ENCODE peak calls at places on chromosomes 16 and 17, in eight cellular contexts. S is WTC11; J is HFF-Myc; D is endodermal cell; F is A549; Q is psoas muscle; O is PC-3; P is CD8-positive, alpha-beta T cell. K is an unnamed sample.

GRCh38 chr17:11950771-11951519 is 46.3 kb downstream of the ZNF18 start:
- DNase-seq in S (no peak), J (no peak), D (no peak), F (no peak), Q (no peak), O (peak), P (no peak), K (no peak)

GRCh38 chr17:62093188-62094155 is 28.4 kb upstream of the MED13 start:
- DNase-seq in S (no peak), J (peak), D (no peak), F (peak), Q (no peak), O (peak), P (no peak), K (no peak)

GRCh38 chr17:16922386-16923096 is 49.4 kb downstream of the TNFRSF13B start:
- DNase-seq in S (no peak), J (no peak), D (peak), F (peak), Q (no peak), O (peak), P (peak), K (no peak)

GRCh38 chr17:45414997-45415881 is 17.4 kb downstream of the ARHGAP27 start:
- DNase-seq in S (no peak), J (no peak), D (peak), F (no peak), Q (no peak), O (peak), P (no peak), K (no peak)

GRCh38 chr17:17152385-17152784 is 53.7 kb downstream of the PLD6 start:
- DNase-seq in S (no peak), J (no peak), D (no peak), F (no peak), Q (peak), O (no peak), P (no peak), K (no peak)

GRCh38 chr16:66026931-66027330 is 339.6 kb upstream of the CDH5 start:
- DNase-seq in S (no peak), J (no peak), D (no peak), F (no peak), Q (no peak), O (no peak), P (no peak), K (no peak)

GRCh38 chr16:79090966-79091365 is 509.6 kb downstream of the MAF start:
- DNase-seq in S (no peak), J (no peak), D (no peak), F (no peak), Q (no peak), O (no peak), P (no peak), K (no peak)

GRCh38 chr17:63834431-63835166 is 7.1 kb upstream of the FTSJ3 start:
- DNase-seq in S (peak), J (peak), D (peak), F (peak), Q (peak), O (peak), P (peak), K (no peak)

GRCh38 chr17:80942360-80943345 is 49.0 kb upstream of the CHMP6 start:
- DNase-seq in S (peak), J (peak), D (no peak), F (no peak), Q (peak), O (no peak), P (no peak), K (no peak)

GRCh38 chr16:47979783-47980182 is 176.0 kb downstream of the ABCC12 start:
- DNase-seq in S (no peak), J (no peak), D (no peak), F (no peak), Q (no peak), O (no peak), P (no peak), K (no peak)

GRCh38 chr17:42879596-42879985 is 21.0 kb upstream of the G6PC1 start:
- DNase-seq in S (no peak), J (no peak), D (no peak), F (no peak), Q (no peak), O (no peak), P (no peak), K (no peak)

GRCh38 chr16:56451753-56452689 is 667 bp downstream of the OGFOD1 start:
- DNase-seq in S (no peak), J (peak), D (peak), F (peak), Q (peak), O (peak), P (no peak), K (no peak)

GRCh38 chr16:938136-938535 is 32.6 kb downstream of the LMF1 start:
- DNase-seq in S (no peak), J (no peak), D (no peak), F (no peak), Q (peak), O (no peak), P (no peak), K (no peak)

GRCh38 chr17:79810138-79811027 is 13.5 kb upstream of the CBX8 start:
- DNase-seq in S (peak), J (no peak), D (peak), F (peak), Q (peak), O (peak), P (peak), K (peak)

GRCh38 chr16:88431651-88432050 is 21.4 kb upstream of the ZFPM1 start:
- DNase-seq in S (no peak), J (no peak), D (no peak), F (no peak), Q (no peak), O (no peak), P (no peak), K (no peak)

GRCh38 chr16:27745348-27745747 is 195.4 kb downstream of the KATNIP start:
- DNase-seq in S (no peak), J (peak), D (no peak), F (peak), Q (no peak), O (no peak), P (no peak), K (no peak)

GRCh38 chr17:9928601-9929341 is 23.7 kb upstream of the RCVRN start:
- DNase-seq in S (peak), J (peak), D (peak), F (peak), Q (no peak), O (peak), P (no peak), K (peak)

GRCh38 chr16:59701987-59702386 is 967.9 kb upstream of the GOT2 start:
- DNase-seq in S (no peak), J (no peak), D (no peak), F (no peak), Q (no peak), O (no peak), P (no peak), K (no peak)

GRCh38 chr17:48494335-48494734 is 36.5 kb downstream of the HOXB1 start:
- DNase-seq in S (no peak), J (no peak), D (no peak), F (no peak), Q (no peak), O (peak), P (no peak), K (no peak)

GRCh38 chr16:70162041-70162451 is 11.5 kb upstream of the CLEC18C start:
- DNase-seq in S (no peak), J (peak), D (no peak), F (peak), Q (no peak), O (peak), P (no peak), K (no peak)

GRCh38 chr17:58329035-58329807 is 626 bp upstream of the TSPOAP1 start:
- DNase-seq in S (peak), J (no peak), D (no peak), F (no peak), Q (no peak), O (no peak), P (peak), K (no peak)

GRCh38 chr17:28228109-28228840 is 90.7 kb upstream of the TMEM97 start:
- DNase-seq in S (no peak), J (no peak), D (peak), F (peak), Q (no peak), O (no peak), P (no peak), K (no peak)

GRCh38 chr16:70252355-70252988 is 732 bp upstream of the EXOSC6 start:
- DNase-seq in S (peak), J (no peak), D (peak), F (peak), Q (peak), O (no peak), P (no peak), K (no peak)

GRCh38 chr16:51523400-51523799 is 372.3 kb upstream of the SALL1 start:
- DNase-seq in S (no peak), J (no peak), D (no peak), F (peak), Q (no peak), O (no peak), P (no peak), K (no peak)

GRCh38 chr16:9077001-9077809 is 14.2 kb upstream of the HAPSTR1 start:
- DNase-seq in S (no peak), J (no peak), D (no peak), F (peak), Q (no peak), O (peak), P (no peak), K (no peak)

GRCh38 chr16:24463196-24463945 is 76.0 kb upstream of the RBBP6 start:
- DNase-seq in S (no peak), J (no peak), D (peak), F (no peak), Q (no peak), O (no peak), P (no peak), K (no peak)

GRCh38 chr17:82029990-82030469 is 1.4 kb upstream of the RAC3 start:
- DNase-seq in S (no peak), J (no peak), D (no peak), F (no peak), Q (no peak), O (no peak), P (no peak), K (no peak)

GRCh38 chr17:48213797-48214196 is 106.2 kb downstream of the SNX11 start:
- DNase-seq in S (no peak), J (no peak), D (no peak), F (no peak), Q (no peak), O (no peak), P (no peak), K (no peak)

GRCh38 chr16:23398987-23399805 is 53.8 kb downstream of the COG7 start:
- DNase-seq in S (peak), J (no peak), D (peak), F (no peak), Q (peak), O (no peak), P (no peak), K (no peak)

GRCh38 chr17:79931517-79932309 is 92.5 kb upstream of the CBX4 start:
- DNase-seq in S (no peak), J (no peak), D (no peak), F (no peak), Q (no peak), O (peak), P (no peak), K (no peak)

GRCh38 chr17:56174421-56174820 is 21.1 kb downstream of the ANKFN1 start:
- DNase-seq in S (no peak), J (no peak), D (no peak), F (no peak), Q (no peak), O (no peak), P (no peak), K (no peak)

GRCh38 chr17:79082311-79083190 is 7.9 kb downstream of the ENGASE start:
- DNase-seq in S (peak), J (no peak), D (peak), F (peak), Q (peak), O (peak), P (peak), K (peak)

GRCh38 chr17:30429155-30429554 is 48.1 kb upstream of the GOSR1 start:
- DNase-seq in S (no peak), J (no peak), D (no peak), F (no peak), Q (no peak), O (no peak), P (no peak), K (no peak)

GRCh38 chr16:700684-701584 is 4.7 kb downstream of the FBXL16 start:
- DNase-seq in S (peak), J (no peak), D (peak), F (no peak), Q (no peak), O (no peak), P (no peak), K (peak)

GRCh38 chr17:64519601-64520000 is 12.8 kb downstream of the CEP95 start:
- DNase-seq in S (no peak), J (no peak), D (no peak), F (no peak), Q (no peak), O (no peak), P (no peak), K (no peak)

GRCh38 chr17:77116371-77116860 is 24.4 kb upstream of the SEC14L1 start:
- DNase-seq in S (no peak), J (no peak), D (no peak), F (no peak), Q (no peak), O (peak), P (no peak), K (no peak)

GRCh38 chr17:35947156-35947585 is 3.7 kb upstream of the LYZL6 start:
- DNase-seq in S (peak), J (no peak), D (peak), F (peak), Q (no peak), O (peak), P (peak), K (peak)

GRCh38 chr17:20086416-20087074 is 77.4 kb downstream of the SPECC1 start:
- DNase-seq in S (no peak), J (no peak), D (peak), F (no peak), Q (no peak), O (peak), P (no peak), K (no peak)
- TF ChIP-seq CTCF in S (no peak), J (no peak), D (peak), F (no peak), Q (no peak), O (peak), P (no peak), K (no peak)

GRCh38 chr17:4966844-4967538 is 626 bp downstream of the SPAG7 start:
- DNase-seq in S (peak), J (peak), D (peak), F (peak), Q (peak), O (peak), P (peak), K (peak)
- TF ChIP-seq CTCF in S (no peak), J (no peak), D (no peak), F (no peak), Q (no peak), O (no peak), P (no peak), K (no peak)

GRCh38 chr16:67246081-67246944 is 968 bp downstream of the FHOD1 start:
- DNase-seq in S (peak), J (peak), D (peak), F (peak), Q (peak), O (peak), P (peak), K (peak)
- TF ChIP-seq CTCF in S (no peak), J (peak), D (peak), F (peak), Q (peak), O (peak), P (no peak), K (peak)

DNA sequence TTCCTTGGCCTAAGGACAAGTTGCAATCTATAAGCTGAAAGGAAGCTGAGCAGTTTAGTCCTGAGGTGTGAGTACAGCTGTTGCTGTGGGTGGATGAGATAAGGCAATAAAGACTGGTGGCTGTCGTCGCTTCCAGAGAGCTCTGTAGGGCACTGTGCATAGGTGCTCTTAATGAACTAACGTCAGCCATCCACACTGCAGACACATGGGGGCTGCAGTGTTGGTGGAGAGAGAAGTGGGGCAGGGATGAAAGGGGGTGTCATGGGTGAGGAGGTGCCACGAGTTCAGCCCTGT is 139.9 kb upstream of the IRX3 start:
- DNase-seq in S (no peak), J (no peak), D (no peak), F (no peak), Q (no peak), O (no peak), P (no peak), K (no peak)
- TF ChIP-seq CTCF in S (no peak), J (no peak), D (no peak), F (no peak), Q (no peak), O (no peak), P (no peak), K (no peak)

GRCh38 chr17:22410136-22410535 is 717.8 kb downstream of the KCNJ18 start:
- DNase-seq in S (no peak), J (no peak), D (no peak), F (no peak), Q (no peak), O (no peak), P (no peak), K (no peak)

GRCh38 chr17:22411185-22411784 is 719.0 kb downstream of the KCNJ18 start:
- DNase-seq in S (no peak), J (no peak), D (no peak), F (no peak), Q (no peak), O (no peak), P (no peak), K (no peak)

DNA sequence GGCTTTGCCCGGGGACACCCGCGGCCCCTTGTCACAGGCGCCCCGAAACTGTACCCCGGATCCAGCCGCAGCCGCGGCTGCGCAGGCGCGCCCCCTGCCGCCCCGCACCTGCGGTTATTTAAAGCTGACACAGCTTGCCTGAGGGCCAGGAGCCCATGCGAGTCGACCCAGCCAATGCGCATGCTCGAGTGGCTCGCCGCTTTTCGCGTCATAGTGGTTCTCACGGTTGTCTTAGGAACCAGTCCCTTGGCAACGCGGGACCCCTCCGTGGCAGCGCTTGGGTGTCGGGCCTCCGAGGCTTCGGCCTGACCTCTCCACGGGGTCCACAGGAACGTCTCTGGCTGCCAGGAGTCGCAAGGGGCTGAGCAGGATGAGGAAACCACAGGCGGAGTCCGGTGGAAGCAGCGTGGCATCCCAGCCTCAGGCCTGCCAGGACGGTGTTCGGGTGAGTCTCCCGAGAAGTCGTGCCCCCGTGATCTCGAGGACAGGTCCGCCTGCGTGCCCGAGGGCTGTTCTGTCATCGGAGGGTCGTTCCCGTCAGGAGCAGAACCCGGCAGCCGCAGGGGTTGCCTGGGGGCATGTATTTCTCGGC is 716.9 kb downstream of the KCNJ18 start:
- DNase-seq in S (no peak), J (no peak), D (no peak), F (no peak), Q (peak), O (no peak), P (no peak), K (no peak)
- TF ChIP-seq CTCF in S (no peak), J (no peak), D (no peak), F (no peak), Q (no peak), O (no peak), P (no peak), K (no peak)

GRCh38 chr17:7712111-7712771 is 5.3 kb upstream of the DNAH2 start:
- DNase-seq in S (peak), J (no peak), D (no peak), F (no peak), Q (no peak), O (no peak), P (no peak), K (no peak)
- TF ChIP-seq CTCF in S (no peak), J (no peak), D (no peak), F (no peak), Q (no peak), O (no peak), P (no peak), K (no peak)